ENCODE peak calls at places on chromosomes 16 and 17, in five cellular contexts. One of them, this sample, is unnamed.

GRCh38 chr17:40025991-40026815 is 11.0 kb downstream of the CSF3 start:
- DNase-seq in gastrocnemius medialis: no peak
- DNase-seq in Peyer's patch: peak; percentile 65
- DNase-seq in stomach: no peak
- DNase-seq in upper lobe of right lung: no peak
- DNase-seq in this sample: no peak

GRCh38 chr17:12522743-12523181 is 142.9 kb upstream of the MYOCD start:
- DNase-seq in gastrocnemius medialis: no peak
- DNase-seq in Peyer's patch: peak; percentile 46
- DNase-seq in stomach: peak; percentile 49
- DNase-seq in upper lobe of right lung: no peak
- DNase-seq in this sample: no peak

GRCh38 chr17:75753514-75754377 is 11.2 kb downstream of the GALK1 start:
- DNase-seq in gastrocnemius medialis: peak; percentile 48
- DNase-seq in Peyer's patch: peak; percentile 84
- DNase-seq in stomach: peak; percentile 51
- DNase-seq in upper lobe of right lung: peak; percentile 86
- DNase-seq in this sample: peak; percentile 78

GRCh38 chr16:85553436-85554113 is 59.5 kb upstream of the GSE1 start:
- DNase-seq in gastrocnemius medialis: peak; percentile 59
- DNase-seq in Peyer's patch: peak; percentile 79
- DNase-seq in stomach: peak; percentile 79
- DNase-seq in upper lobe of right lung: peak; percentile 89
- DNase-seq in this sample: peak; percentile 85

GRCh38 chr17:5031365-5032082 is 3.7 kb downstream of the SLC52A1 start:
- DNase-seq in gastrocnemius medialis: peak; percentile 65
- DNase-seq in Peyer's patch: peak; percentile 94
- DNase-seq in stomach: peak; percentile 81
- DNase-seq in upper lobe of right lung: peak; percentile 92
- DNase-seq in this sample: peak; percentile 90

GRCh38 chr16:88690341-88691128 is 4.2 kb upstream of the SNAI3 start:
- DNase-seq in gastrocnemius medialis: no peak
- DNase-seq in Peyer's patch: no peak
- DNase-seq in stomach: no peak
- DNase-seq in upper lobe of right lung: no peak
- DNase-seq in this sample: peak; percentile 36

GRCh38 chr17:2854662-2855061 is 58.4 kb downstream of the RAP1GAP2 start:
- DNase-seq in gastrocnemius medialis: no peak
- DNase-seq in Peyer's patch: no peak
- DNase-seq in stomach: peak; percentile 69
- DNase-seq in upper lobe of right lung: no peak
- DNase-seq in this sample: no peak

GRCh38 chr17:45296003-45296832 is 20.6 kb downstream of the MAP3K14 start:
- DNase-seq in gastrocnemius medialis: no peak
- DNase-seq in Peyer's patch: no peak
- DNase-seq in stomach: no peak
- DNase-seq in upper lobe of right lung: no peak
- DNase-seq in this sample: peak; percentile 70

GRCh38 chr17:28100936-28101335 is 58.5 kb downstream of the NLK start:
- DNase-seq in gastrocnemius medialis: no peak
- DNase-seq in Peyer's patch: no peak
- DNase-seq in stomach: no peak
- DNase-seq in upper lobe of right lung: no peak
- DNase-seq in this sample: no peak

GRCh38 chr17:50520483-50520882 is 12.1 kb upstream of the EPN3 start:
- DNase-seq in gastrocnemius medialis: no peak
- DNase-seq in Peyer's patch: no peak
- DNase-seq in stomach: no peak
- DNase-seq in upper lobe of right lung: no peak
- DNase-seq in this sample: no peak

GRCh38 chr17:55587608-55588139 is 76.4 kb upstream of the SMIM36 start:
- DNase-seq in gastrocnemius medialis: no peak
- DNase-seq in Peyer's patch: peak; percentile 54
- DNase-seq in stomach: no peak
- DNase-seq in upper lobe of right lung: no peak
- DNase-seq in this sample: no peak

GRCh38 chr17:81487487-81488275 is 24.9 kb downstream of the ACTG1 start:
- DNase-seq in gastrocnemius medialis: peak; percentile 73
- DNase-seq in Peyer's patch: peak; percentile 87
- DNase-seq in stomach: peak; percentile 85
- DNase-seq in upper lobe of right lung: peak; percentile 92
- DNase-seq in this sample: peak; percentile 85

GRCh38 chr17:18191967-18192366 is 8.3 kb downstream of the ALKBH5 start:
- DNase-seq in gastrocnemius medialis: no peak
- DNase-seq in Peyer's patch: no peak
- DNase-seq in stomach: no peak
- DNase-seq in upper lobe of right lung: no peak
- DNase-seq in this sample: no peak

GRCh38 chr17:16923097-16923903 is 48.6 kb downstream of the TNFRSF13B start:
- DNase-seq in gastrocnemius medialis: no peak
- DNase-seq in Peyer's patch: peak; percentile 41
- DNase-seq in stomach: peak; percentile 25
- DNase-seq in upper lobe of right lung: peak; percentile 53
- DNase-seq in this sample: peak; percentile 37

GRCh38 chr16:60741810-60742209 is 1294.4 kb downstream of the CDH8 start:
- DNase-seq in gastrocnemius medialis: no peak
- DNase-seq in Peyer's patch: no peak
- DNase-seq in stomach: no peak
- DNase-seq in upper lobe of right lung: no peak
- DNase-seq in this sample: no peak

GRCh38 chr16:81029930-81030604 is 5.6 kb upstream of the ATMIN start:
- DNase-seq in gastrocnemius medialis: no peak
- DNase-seq in Peyer's patch: no peak
- DNase-seq in stomach: no peak
- DNase-seq in upper lobe of right lung: no peak
- DNase-seq in this sample: no peak

GRCh38 chr16:51150894-51151320 is at the start of gene SALL1:
- DNase-seq in gastrocnemius medialis: no peak
- DNase-seq in Peyer's patch: no peak
- DNase-seq in stomach: no peak
- DNase-seq in upper lobe of right lung: no peak
- DNase-seq in this sample: no peak

GRCh38 chr17:16938496-16939270 is 33.2 kb downstream of the TNFRSF13B start:
- DNase-seq in gastrocnemius medialis: no peak
- DNase-seq in Peyer's patch: peak; percentile 37
- DNase-seq in stomach: peak; percentile 18
- DNase-seq in upper lobe of right lung: no peak
- DNase-seq in this sample: no peak

GRCh38 chr16:3364774-3365427 is 9.2 kb downstream of the OR2C1 start:
- DNase-seq in gastrocnemius medialis: peak; percentile 71
- DNase-seq in Peyer's patch: peak; percentile 83
- DNase-seq in stomach: peak; percentile 74
- DNase-seq in upper lobe of right lung: peak; percentile 92
- DNase-seq in this sample: peak; percentile 89

GRCh38 chr16:8458481-8458880 is 131.8 kb downstream of the TMEM114 start:
- DNase-seq in gastrocnemius medialis: no peak
- DNase-seq in Peyer's patch: no peak
- DNase-seq in stomach: no peak
- DNase-seq in upper lobe of right lung: no peak
- DNase-seq in this sample: no peak

GRCh38 chr16:84502581-84502980 is 1.9 kb downstream of the MEAK7 start:
- DNase-seq in gastrocnemius medialis: no peak
- DNase-seq in Peyer's patch: no peak
- DNase-seq in stomach: no peak
- DNase-seq in upper lobe of right lung: peak; percentile 16
- DNase-seq in this sample: peak; percentile 5

GRCh38 chr16:84703671-84704070 is 3.9 kb downstream of the USP10 start:
- DNase-seq in gastrocnemius medialis: no peak
- DNase-seq in Peyer's patch: no peak
- DNase-seq in stomach: no peak
- DNase-seq in upper lobe of right lung: no peak
- DNase-seq in this sample: no peak

GRCh38 chr16:1379863-1380174 is 28.1 kb downstream of the GNPTG start:
- DNase-seq in gastrocnemius medialis: no peak
- DNase-seq in Peyer's patch: no peak
- DNase-seq in stomach: no peak
- DNase-seq in upper lobe of right lung: no peak
- DNase-seq in this sample: no peak

GRCh38 chr17:66945451-66945850 is 19.1 kb upstream of the CACNG4 start:
- DNase-seq in gastrocnemius medialis: no peak
- DNase-seq in Peyer's patch: no peak
- DNase-seq in stomach: no peak
- DNase-seq in upper lobe of right lung: peak; percentile 26
- DNase-seq in this sample: no peak

GRCh38 chr16:68936729-68937631 is 93.6 kb downstream of the TANGO6 start:
- DNase-seq in gastrocnemius medialis: no peak
- DNase-seq in Peyer's patch: no peak
- DNase-seq in stomach: no peak
- DNase-seq in upper lobe of right lung: no peak
- DNase-seq in this sample: no peak

GRCh38 chr16:1556254-1556653 is 22.8 kb downstream of the TMEM204 start:
- DNase-seq in gastrocnemius medialis: peak; percentile 62
- DNase-seq in Peyer's patch: no peak
- DNase-seq in stomach: peak; percentile 66
- DNase-seq in upper lobe of right lung: no peak
- DNase-seq in this sample: no peak

GRCh38 chr17:58680038-58680369 is 11.8 kb downstream of the TEX14 start:
- DNase-seq in gastrocnemius medialis: no peak
- DNase-seq in Peyer's patch: no peak
- DNase-seq in stomach: no peak
- DNase-seq in upper lobe of right lung: no peak
- DNase-seq in this sample: no peak

GRCh38 chr17:42659079-42659931 is at the start of gene TUBG2:
- DNase-seq in gastrocnemius medialis: peak; percentile 79
- DNase-seq in Peyer's patch: peak; percentile 88
- DNase-seq in stomach: peak; percentile 84
- DNase-seq in upper lobe of right lung: peak; percentile 94
- DNase-seq in this sample: peak; percentile 88

DNA sequence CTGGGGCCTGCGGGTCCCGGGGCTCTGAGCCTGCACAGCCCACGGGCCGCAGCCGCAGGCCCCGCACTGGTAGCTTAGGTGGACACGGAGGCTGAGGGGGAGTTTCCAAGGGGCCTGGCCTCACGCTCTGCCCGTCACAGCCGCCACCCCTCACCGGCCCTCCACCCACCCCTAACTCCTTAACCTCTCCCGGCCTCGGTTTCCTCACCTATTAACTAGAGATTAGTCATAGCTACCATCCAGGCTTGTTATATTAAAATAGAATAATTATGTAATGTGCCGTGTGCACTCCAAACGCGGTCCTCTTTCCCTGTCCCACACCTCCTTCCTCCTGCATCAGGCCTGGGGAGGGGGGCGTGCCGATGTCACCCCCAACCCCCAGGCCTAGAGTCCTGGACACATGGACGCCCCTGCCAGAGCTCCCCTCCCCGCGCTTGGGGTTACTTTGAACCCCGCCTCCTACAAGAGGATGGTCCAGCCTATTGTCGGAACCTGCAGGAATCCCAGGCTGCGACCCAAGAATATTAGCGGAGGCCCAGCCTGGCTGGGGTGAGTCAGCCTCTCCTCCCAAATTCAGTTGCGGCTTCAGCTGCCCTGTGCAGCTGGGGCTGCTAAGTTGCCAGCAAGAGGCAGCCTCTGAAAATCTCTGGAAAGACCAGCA is 17.3 kb downstream of the SOCS3 start:
- DNase-seq in gastrocnemius medialis: peak; percentile 79
- DNase-seq in Peyer's patch: peak; percentile 62
- DNase-seq in stomach: no peak
- DNase-seq in upper lobe of right lung: peak; percentile 74
- DNase-seq in this sample: peak; percentile 53
- H3K4me3 ChIP-seq in gastrocnemius medialis: peak overlapping the region; percentile 45
- H3K4me3 ChIP-seq in Peyer's patch: peak overlapping the region; percentile 53
- H3K4me3 ChIP-seq in stomach: peak overlapping the region; percentile 32
- H3K4me3 ChIP-seq in upper lobe of right lung: peak overlapping the region; percentile 45
- H3K4me3 ChIP-seq in this sample: peak overlapping the region; percentile 44

GRCh38 chr17:82948957-82949356 is 109.1 kb upstream of the ZNF750 start:
- DNase-seq in gastrocnemius medialis: no peak
- DNase-seq in Peyer's patch: no peak
- DNase-seq in stomach: no peak
- DNase-seq in upper lobe of right lung: no peak
- DNase-seq in this sample: peak; percentile 5
- H3K9me3 ChIP-seq in gastrocnemius medialis: no peaks in the 10 kb centered on the region
- H3K9me3 ChIP-seq in Peyer's patch: peaks cover 18% of the 10 kb centered on the region
- H3K9me3 ChIP-seq in stomach: peaks cover 67% of the 10 kb centered on the region
- H3K9me3 ChIP-seq in upper lobe of right lung: peaks cover 19% of the 10 kb centered on the region
- H3K9me3 ChIP-seq in this sample: peaks cover 24% of the 10 kb centered on the region

DNA sequence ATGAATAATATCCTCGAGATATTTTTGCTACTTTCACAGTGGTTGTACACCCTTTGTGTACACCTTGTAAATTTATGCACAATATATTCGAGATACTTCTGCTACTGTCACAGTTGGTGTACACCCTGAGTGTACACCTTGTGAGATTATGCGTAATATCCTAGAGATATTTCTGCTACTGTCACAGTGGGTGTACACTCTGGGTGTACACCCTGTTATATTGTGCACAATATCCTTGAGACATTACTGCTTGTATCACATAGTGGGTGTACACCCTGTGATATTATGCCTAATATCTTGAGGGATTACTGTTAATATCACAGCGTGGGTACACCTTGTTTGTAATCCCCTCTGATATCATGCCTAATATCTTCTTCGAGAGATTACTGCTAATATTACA is 7.2 kb upstream of the NUDT7 start:
- DNase-seq in gastrocnemius medialis: no peak
- DNase-seq in Peyer's patch: no peak
- DNase-seq in stomach: no peak
- DNase-seq in upper lobe of right lung: no peak
- DNase-seq in this sample: no peak
- H3K27ac ChIP-seq in gastrocnemius medialis: no peak overlapping the region
- H3K27ac ChIP-seq in Peyer's patch: no peak overlapping the region
- H3K27ac ChIP-seq in stomach: no peak overlapping the region
- H3K27ac ChIP-seq in upper lobe of right lung: no peak overlapping the region
- H3K27ac ChIP-seq in this sample: no peak overlapping the region

GRCh38 chr17:74356640-74357465 is 4.8 kb downstream of the BTBD17 start:
- DNase-seq in gastrocnemius medialis: no peak
- DNase-seq in Peyer's patch: no peak
- DNase-seq in stomach: no peak
- DNase-seq in upper lobe of right lung: no peak
- DNase-seq in this sample: no peak

GRCh38 chr17:74353446-74354060 is 8.1 kb downstream of the BTBD17 start:
- DNase-seq in gastrocnemius medialis: no peak
- DNase-seq in Peyer's patch: no peak
- DNase-seq in stomach: no peak
- DNase-seq in upper lobe of right lung: no peak
- DNase-seq in this sample: no peak

GRCh38 chr17:74354561-74354960 is 7.1 kb downstream of the BTBD17 start:
- DNase-seq in gastrocnemius medialis: no peak
- DNase-seq in Peyer's patch: no peak
- DNase-seq in stomach: no peak
- DNase-seq in upper lobe of right lung: no peak
- DNase-seq in this sample: no peak

GRCh38 chr17:74354123-74354522 is 7.5 kb downstream of the BTBD17 start:
- DNase-seq in gastrocnemius medialis: no peak
- DNase-seq in Peyer's patch: peak; percentile 57
- DNase-seq in stomach: peak; percentile 34
- DNase-seq in upper lobe of right lung: peak; percentile 79
- DNase-seq in this sample: no peak

GRCh38 chr17:74355065-74355464 is 6.6 kb downstream of the BTBD17 start:
- DNase-seq in gastrocnemius medialis: no peak
- DNase-seq in Peyer's patch: no peak
- DNase-seq in stomach: no peak
- DNase-seq in upper lobe of right lung: no peak
- DNase-seq in this sample: no peak
- H3K4me3 ChIP-seq in gastrocnemius medialis: no peak overlapping the region
- H3K4me3 ChIP-seq in Peyer's patch: no peak overlapping the region
- H3K4me3 ChIP-seq in stomach: no peak overlapping the region
- H3K4me3 ChIP-seq in upper lobe of right lung: no peak overlapping the region
- H3K4me3 ChIP-seq in this sample: no peak overlapping the region